ENCODE peak calls at places on chromosome 1, in four cellular contexts. B is astrocyte, T is PC-3, Y is MM.1S. Q is an unnamed sample.
A peak's percentile ranks its signal among the peaks of the same experiment; 100 is the strongest.

GRCh38 chr1:223208164-223209075 is 65.4 kb upstream of the TLR5 start:
- DNase-seq in B (peak; percentile 54), T (peak; percentile 40), Y (no peak), Q (no peak)

GRCh38 chr1:38087676-38088075 is 41.1 kb upstream of the POU3F1 start:
- DNase-seq in B (no peak), T (no peak), Y (no peak), Q (no peak)

GRCh38 chr1:23013657-23014056 is 2.0 kb downstream of the TEX46 start:
- DNase-seq in B (no peak), T (peak; percentile 26), Y (no peak), Q (no peak)

GRCh38 chr1:65964123-65964522 is 171.4 kb downstream of the PDE4B start:
- DNase-seq in B (no peak), T (no peak), Y (no peak), Q (no peak)

GRCh38 chr1:44284184-44284583 is 70.9 kb downstream of the ERI3 start:
- DNase-seq in B (no peak), T (no peak), Y (no peak), Q (no peak)

GRCh38 chr1:162390396-162391185 is 9.1 kb downstream of the C1orf226 start:
- DNase-seq in B (no peak), T (no peak), Y (no peak), Q (no peak)

GRCh38 chr1:43558346-43558841 is 27.7 kb downstream of the PTPRF start:
- DNase-seq in B (peak; percentile 62), T (no peak), Y (no peak), Q (no peak)

GRCh38 chr1:54279457-54279856 is 79.5 kb downstream of the MRPL37 start:
- DNase-seq in B (no peak), T (no peak), Y (no peak), Q (no peak)

GRCh38 chr1:168408531-168409242 is 128.0 kb downstream of the TBX19 start:
- DNase-seq in B (peak; percentile 61), T (peak; percentile 95), Y (peak; percentile 19), Q (no peak)

GRCh38 chr1:208080396-208081276 is 163.5 kb downstream of the PLXNA2 start:
- DNase-seq in B (no peak), T (no peak), Y (no peak), Q (no peak)

GRCh38 chr1:93302078-93302477 is 43.6 kb upstream of the DR1 start:
- DNase-seq in B (no peak), T (no peak), Y (no peak), Q (no peak)

GRCh38 chr1:93301131-93301530 is 44.6 kb upstream of the DR1 start:
- DNase-seq in B (no peak), T (no peak), Y (no peak), Q (no peak)

GRCh38 chr1:93304716-93305138 is 41.0 kb upstream of the DR1 start:
- DNase-seq in B (peak; percentile 49), T (peak; percentile 86), Y (peak; percentile 47), Q (peak; percentile 47)

DNA sequence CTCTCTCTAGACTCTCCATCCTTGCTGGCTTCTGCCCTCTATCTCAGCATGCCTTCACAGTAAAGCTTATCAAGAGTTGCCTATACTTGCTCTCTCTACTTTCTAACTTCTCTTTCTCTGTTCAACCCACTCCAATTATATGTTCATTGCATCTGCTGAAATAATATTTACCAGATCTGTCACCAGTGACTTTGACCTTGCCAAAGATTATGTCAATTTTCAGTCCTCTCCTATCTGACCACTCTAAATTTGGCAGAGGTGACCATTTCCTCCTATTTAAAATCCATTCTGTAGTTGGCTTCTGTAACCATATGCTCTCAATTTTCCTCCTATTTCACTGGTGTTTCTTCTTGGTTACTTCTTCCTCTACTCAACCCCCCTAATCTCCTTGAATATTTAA is 38.8 kb upstream of the DR1 start:
- DNase-seq in B (no peak), T (no peak), Y (no peak), Q (no peak)
- H3K9ac ChIP-seq in B (no peak overlapping the region), T (no peak overlapping the region), Y (no peak overlapping the region), Q (no peak overlapping the region)

DNA sequence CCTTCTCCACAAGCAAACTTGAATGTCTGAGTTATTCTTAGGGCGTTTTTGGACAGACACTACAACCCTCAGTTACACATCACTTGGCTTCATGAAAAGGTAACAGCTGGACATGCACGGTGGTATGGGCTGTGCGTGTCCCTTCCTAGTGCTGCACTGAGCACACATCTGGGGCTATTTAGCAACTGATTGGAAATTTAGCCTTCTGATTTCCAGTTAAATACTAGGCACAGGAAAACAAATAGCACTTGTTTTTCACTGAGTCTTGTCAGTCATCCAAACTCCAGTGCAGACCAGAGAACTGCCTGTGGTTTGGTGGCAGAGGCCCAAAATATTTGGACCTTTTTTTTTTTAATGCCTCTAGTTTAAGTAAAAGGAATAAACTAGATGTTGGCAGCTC is 134.7 kb downstream of the TGFBR3 start:
- DNase-seq in B (peak; percentile 61), T (no peak), Y (no peak), Q (no peak)
- H3K27ac ChIP-seq in B (no peak overlapping the region), T (no peak overlapping the region), Y (no peak overlapping the region), Q (no peak overlapping the region)

DNA sequence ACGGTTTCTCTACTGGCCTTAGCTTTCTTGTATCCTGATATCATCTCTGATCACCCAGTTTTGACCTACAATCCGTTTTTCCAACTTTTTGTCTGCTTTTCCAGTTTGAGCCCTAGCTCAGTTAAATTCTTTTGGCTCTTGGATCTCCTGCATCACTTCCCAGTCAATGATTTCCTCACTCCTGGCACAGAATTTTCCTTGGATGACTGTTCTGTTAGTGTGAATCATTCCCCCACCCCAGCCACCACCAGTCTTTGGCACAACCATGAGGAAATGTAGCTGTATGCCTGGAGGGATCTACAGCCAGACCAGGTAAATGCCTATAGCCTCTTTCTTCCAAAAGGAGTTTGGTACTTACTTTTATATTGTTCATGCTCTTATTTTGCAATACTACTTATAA is 187.2 kb upstream of the PTGFR start:
- DNase-seq in B (peak; percentile 96), T (peak; percentile 96), Y (no peak), Q (no peak)
- H3K4me3 ChIP-seq in B (no peak overlapping the region), T (no peak overlapping the region), Y (no peak overlapping the region), Q (no peak overlapping the region)

GRCh38 chr1:16090076-16090826 is 16.8 kb upstream of the FAM131C start:
- DNase-seq in B (no peak), T (no peak), Y (no peak), Q (no peak)
- H3K9ac ChIP-seq in B (no peak overlapping the region), T (no peak overlapping the region), Y (no peak overlapping the region), Q (no peak overlapping the region)

GRCh38 chr1:84847253-84848247 is 45.5 kb downstream of the LPAR3 start:
- DNase-seq in B (peak; percentile 98), T (peak; percentile 98), Y (no peak), Q (no peak)
- H3K27ac ChIP-seq in B (peak overlapping the region; percentile 45), T (peak overlapping the region; percentile 91), Y (no peak overlapping the region), Q (no peak overlapping the region)

GRCh38 chr1:52603680-52604501 is 1.7 kb downstream of the GPX7 start:
- DNase-seq in B (no peak), T (peak; percentile 81), Y (no peak), Q (no peak)
- H3K4me3 ChIP-seq in B (no peak overlapping the region), T (no peak overlapping the region), Y (no peak overlapping the region), Q (peak overlapping the region; percentile 80)

GRCh38 chr1:228490120-228491078 is 3.2 kb downstream of the RNF187 start:
- DNase-seq in B (no peak), T (peak; percentile 18), Y (no peak), Q (peak; percentile 12)
- H3K9ac ChIP-seq in B (no peak overlapping the region), T (no peak overlapping the region), Y (no peak overlapping the region), Q (peak overlapping the region; percentile 61)

GRCh38 chr1:42163536-42164503 is 725 bp downstream of the GUCA2A start:
- DNase-seq in B (no peak), T (no peak), Y (no peak), Q (no peak)
- H3K27ac ChIP-seq in B (no peak overlapping the region), T (peak overlapping the region; percentile 88), Y (no peak overlapping the region), Q (no peak overlapping the region)

DNA sequence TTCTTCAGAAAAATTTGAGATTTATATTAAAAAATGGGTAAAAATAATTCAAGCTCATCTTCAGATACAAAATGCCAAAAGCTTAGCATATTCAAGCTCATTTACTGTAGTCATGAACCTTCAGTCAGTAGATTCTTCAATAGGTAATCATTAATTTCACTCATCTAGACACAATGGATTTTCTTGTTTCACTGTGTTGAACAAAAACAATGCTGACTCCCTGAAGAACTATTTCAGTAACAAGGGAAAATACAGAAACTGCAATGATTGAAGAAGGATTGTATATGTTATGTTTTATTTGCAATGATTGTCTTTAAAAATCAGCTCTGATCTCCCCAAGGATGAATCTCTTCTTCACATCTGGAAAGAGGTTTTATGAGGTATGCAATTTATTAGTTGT is 9.2 kb upstream of the HOOK1 start:
- DNase-seq in B (no peak), T (no peak), Y (no peak), Q (no peak)
- H3K4me3 ChIP-seq in B (no peak overlapping the region), T (no peak overlapping the region), Y (no peak overlapping the region), Q (no peak overlapping the region)

GRCh38 chr1:6116137-6116536 is 64.0 kb downstream of the CHD5 start:
- DNase-seq in B (peak; percentile 6), T (peak; percentile 91), Y (no peak), Q (no peak)
- H3K9ac ChIP-seq in B (no peak overlapping the region), T (peak overlapping the region; percentile 9), Y (no peak overlapping the region), Q (no peak overlapping the region)